ENCODE peak calls at places on chromosomes 11 and 22, in six cellular contexts. L is adrenal gland; A is islet precursor cell; I is activated T-helper 1 cell treated with Interleukin-2 at 50 U/mL for 16 hours; Q is activated naive CD8-positive, alpha-beta T cell treated with anti-CD3 and anti-CD28 coated beads, Interleukin-2, amount 10 ng/mL, durations not matched to agents 7 days and 5 days; K is right lobe of liver. X is an unnamed sample.

GRCh38 chr22:43147821-43148220 is 3.5 kb upstream of the TSPO start:
- DNase-seq in L (no peak), A (no peak), I (no peak), Q (no peak), K (no peak), X (no peak)

GRCh38 chr11:41497974-41498373 is 38.5 kb upstream of the LRRC4C start:
- DNase-seq in L (no peak), A (peak), I (no peak), Q (no peak), K (no peak), X (no peak)

GRCh38 chr11:42066113-42066512 is 606.7 kb upstream of the LRRC4C start:
- DNase-seq in L (no peak), A (peak), I (no peak), Q (no peak), K (no peak), X (peak)

GRCh38 chr11:35981581-35981980 is 37.7 kb downstream of the LDLRAD3 start:
- DNase-seq in L (no peak), A (no peak), I (no peak), Q (no peak), K (no peak), X (no peak)

GRCh38 chr11:12862761-12863469 is 146.2 kb upstream of the RASSF10 start:
- DNase-seq in L (peak), A (peak), I (no peak), Q (no peak), K (peak), X (no peak)

GRCh38 chr11:128894685-128895084 is 3.5 kb downstream of the KCNJ5 start:
- DNase-seq in L (peak), A (peak), I (no peak), Q (no peak), K (peak), X (peak)

GRCh38 chr11:95092549-95093324 is 3.1 kb downstream of the ENDOD1 start:
- DNase-seq in L (no peak), A (peak), I (no peak), Q (peak), K (no peak), X (peak)

GRCh38 chr11:65468874-65469333 is 29.9 kb upstream of the MALAT1 start:
- DNase-seq in L (peak), A (peak), I (peak), Q (peak), K (peak), X (peak)

GRCh38 chr11:33344611-33345010 is 87.4 kb downstream of the HIPK3 start:
- DNase-seq in L (no peak), A (no peak), I (no peak), Q (no peak), K (no peak), X (peak)

GRCh38 chr11:67054851-67055523 is 1.7 kb upstream of the RHOD start:
- DNase-seq in L (peak), A (no peak), I (no peak), Q (no peak), K (peak), X (peak)

GRCh38 chr11:116563713-116564050 is 209.1 kb downstream of the BUD13 start:
- DNase-seq in L (no peak), A (no peak), I (no peak), Q (no peak), K (no peak), X (no peak)

GRCh38 chr11:88482871-88483301 is 145.3 kb upstream of the CTSC start:
- DNase-seq in L (no peak), A (no peak), I (no peak), Q (no peak), K (no peak), X (no peak)

GRCh38 chr11:111531687-111532364 is 8.7 kb upstream of the LAYN start:
- DNase-seq in L (no peak), A (peak), I (no peak), Q (peak), K (no peak), X (peak)

GRCh38 chr22:30889996-30890480 is 78.5 kb downstream of the MORC2 start:
- DNase-seq in L (no peak), A (peak), I (no peak), Q (no peak), K (no peak), X (no peak)

GRCh38 chr22:22463855-22464540 is 44.5 kb downstream of the ZNF280B start:
- DNase-seq in L (peak), A (peak), I (no peak), Q (no peak), K (no peak), X (peak)

GRCh38 chr11:530960-531825 is 4.2 kb downstream of the HRAS start:
- DNase-seq in L (no peak), A (no peak), I (no peak), Q (no peak), K (no peak), X (no peak)

GRCh38 chr22:31857247-31857646 is 87.1 kb upstream of the YWHAH start:
- DNase-seq in L (peak), A (peak), I (no peak), Q (no peak), K (no peak), X (peak)

GRCh38 chr11:124898711-124899110 is 1.0 kb upstream of the ROBO4 start:
- DNase-seq in L (peak), A (peak), I (no peak), Q (no peak), K (peak), X (no peak)

GRCh38 chr22:24588756-24589481 is 4.0 kb downstream of the LRRC75B start:
- DNase-seq in L (no peak), A (no peak), I (no peak), Q (no peak), K (no peak), X (no peak)

GRCh38 chr11:42315846-42316245 is 856.4 kb upstream of the LRRC4C start:
- DNase-seq in L (no peak), A (no peak), I (no peak), Q (no peak), K (no peak), X (no peak)